ENCODE peak calls at places on chromosomes 4 and X, in nine cellular contexts. Z is GM06990, X is cardiac fibroblast, P is heart left ventricle, K is H9, F is A549, D is foreskin fibroblast, H is GM12865, J is thyroid gland. I is an unnamed sample.

GRCh38 chrX:23554304-23554703 is 113.0 kb upstream of the PRDX4 start:
- DNase-seq in D (peak; percentile 54), J (no peak), Z (peak; percentile 6), K (no peak), P (no peak), X (peak; percentile 60), F (peak; percentile 4), H (peak; percentile 47), I (peak; percentile 9)

GRCh38 chrX:107675823-107676555 is 47.7 kb downstream of the PRPS1 start:
- DNase-seq in H (no peak), K (no peak), F (no peak), P (no peak), D (peak; percentile 70), X (peak; percentile 75), J (peak; percentile 58), Z (no peak), I (no peak)

GRCh38 chrX:42976729-42977366 is 198.9 kb upstream of the PPP1R2C start:
- DNase-seq in D (no peak), J (no peak), P (no peak), H (no peak), X (no peak), K (no peak), F (no peak), Z (no peak), I (no peak)

GRCh38 chr4:166091914-166092510 is 219.0 kb downstream of the TLL1 start:
- DNase-seq in D (peak; percentile 59), J (no peak), F (peak; percentile 1), K (no peak), P (no peak), X (peak; percentile 62), H (peak; percentile 44), Z (peak; percentile 2), I (peak; percentile 3)

GRCh38 chr4:180350866-180351350 is 1892.3 kb upstream of the TENM3 start:
- DNase-seq in K (no peak), P (no peak), J (no peak), Z (no peak), F (no peak), D (no peak), X (no peak), H (no peak), I (no peak)

GRCh38 chr4:39259571-39260330 is 77.4 kb downstream of the WDR19 start:
- DNase-seq in F (no peak), D (peak; percentile 20), J (no peak), X (peak; percentile 51), Z (no peak), K (no peak), H (no peak), P (no peak), I (no peak)

GRCh38 chr4:113584407-113585150 is 177.0 kb downstream of the CAMK2D start:
- DNase-seq in P (no peak), Z (no peak), H (no peak), D (peak; percentile 78), F (no peak), X (peak; percentile 52), J (no peak), K (peak; percentile 68), I (no peak)

GRCh38 chr4:38667005-38667771 is 3.2 kb downstream of the KLF3 start:
- DNase-seq in F (peak; percentile 89), X (peak; percentile 99), Z (no peak), J (peak; percentile 73), P (no peak), H (peak; percentile 39), D (peak; percentile 97), K (peak; percentile 93), I (peak; percentile 49)

GRCh38 chr4:83025563-83025962 is 9.4 kb upstream of the COPS4 start:
- DNase-seq in F (no peak), H (peak; percentile 38), Z (peak; percentile 41), P (no peak), K (no peak), D (no peak), J (no peak), X (no peak), I (no peak)

GRCh38 chrX:7294483-7294882 is 146.5 kb upstream of the PUDP start:
- DNase-seq in P (no peak), F (no peak), X (peak; percentile 1), J (no peak), H (no peak), Z (no peak), K (no peak), D (peak; percentile 71), I (no peak)

GRCh38 chr4:16196482-16197393 is 29.5 kb downstream of the TAPT1 start:
- DNase-seq in F (peak; percentile 8), H (no peak), D (peak; percentile 64), K (no peak), J (no peak), P (no peak), X (peak; percentile 76), Z (no peak), I (no peak)

GRCh38 chr4:2260336-2261109 is 1.4 kb downstream of the MXD4 start:
- DNase-seq in D (peak; percentile 42), X (no peak), F (no peak), P (peak; percentile 66), J (peak; percentile 28), K (peak; percentile 23), H (no peak), Z (no peak), I (no peak)

GRCh38 chr4:52243367-52243766 is 192.3 kb downstream of the SPATA18 start:
- DNase-seq in D (no peak), F (no peak), J (no peak), Z (no peak), X (no peak), H (no peak), K (no peak), P (no peak), I (no peak)

GRCh38 chr4:123495530-123495929 is 98.9 kb downstream of the SPRY1 start:
- DNase-seq in F (no peak), X (peak; percentile 14), J (no peak), K (no peak), Z (no peak), P (no peak), D (peak; percentile 59), H (no peak), I (no peak)
- TF ChIP-seq CTCF in F (no peak), X (no peak), J (no peak), K (no peak), Z (no peak), P (no peak), D (no peak), H (no peak), I (no peak)

GRCh38 chrX:145405012-145405411 is 157.7 kb downstream of the SPANXN1 start:
- DNase-seq in K (no peak), F (peak; percentile 2), H (peak; percentile 14), P (no peak), X (peak; percentile 6), Z (no peak), D (peak; percentile 0), J (no peak), I (peak; percentile 37)
- TF ChIP-seq CTCF in K (peak; percentile 73), F (peak; percentile 35), H (peak; percentile 39), P (peak; percentile 68), X (peak; percentile 38), Z (peak; percentile 71), D (peak; percentile 7), J (no peak), I (peak; percentile 69)

GRCh38 chr4:6137747-6138135 is 62.6 kb downstream of the JAKMIP1 start:
- DNase-seq in H (no peak), P (no peak), Z (no peak), F (no peak), D (no peak), K (no peak), J (no peak), X (no peak), I (no peak)

GRCh38 chr4:6137027-6137746 is 63.2 kb downstream of the JAKMIP1 start:
- DNase-seq in F (no peak), K (no peak), Z (no peak), H (no peak), J (no peak), P (no peak), D (no peak), X (no peak), I (no peak)

GRCh38 chr4:6134612-6135220 is 65.6 kb downstream of the JAKMIP1 start:
- DNase-seq in X (no peak), J (no peak), P (no peak), Z (peak; percentile 54), H (peak; percentile 90), K (peak; percentile 51), D (no peak), F (peak; percentile 31), I (peak; percentile 68)
- TF ChIP-seq CTCF in X (no peak), J (no peak), P (peak; percentile 27), Z (peak; percentile 85), H (peak; percentile 56), K (peak; percentile 60), D (no peak), F (peak; percentile 18), I (peak; percentile 34)

DNA sequence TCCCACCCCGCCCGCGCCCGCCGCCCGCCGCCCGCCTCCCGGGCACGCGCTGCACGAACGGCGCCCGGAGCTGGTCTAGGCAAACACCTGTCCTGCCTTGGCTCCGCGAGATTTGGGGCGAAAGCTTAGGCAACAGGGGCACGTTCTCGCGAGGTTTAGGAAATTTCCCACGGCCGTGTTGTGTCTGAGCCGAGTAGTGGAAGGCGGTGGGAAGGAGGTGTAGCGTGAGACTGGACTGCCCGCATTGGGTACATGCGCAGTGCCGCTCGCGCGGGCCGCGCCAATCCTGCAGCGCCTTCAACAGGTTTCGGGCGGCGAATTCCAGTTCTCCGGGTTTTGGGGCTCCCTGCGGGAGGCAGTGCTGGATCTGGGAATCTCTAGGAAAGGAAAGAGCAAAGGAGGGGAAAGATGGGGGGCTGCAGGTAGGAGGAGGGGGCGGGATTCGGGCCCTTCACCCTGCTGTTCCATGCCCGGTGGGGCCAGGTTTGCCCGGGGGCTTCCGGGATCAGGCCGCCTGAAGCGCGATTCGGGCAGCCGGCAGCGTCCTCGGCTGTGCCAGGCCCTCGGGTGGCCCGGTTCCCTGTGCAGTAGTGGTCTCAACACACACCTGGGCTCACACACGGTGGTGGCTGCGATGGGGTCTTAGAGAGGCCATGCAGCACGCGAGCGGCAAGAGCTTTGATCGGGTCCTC is 1.2 kb upstream of the RBPJ start:
- DNase-seq in K (peak; percentile 98), X (peak; percentile 100), H (peak; percentile 100), F (peak; percentile 85), P (peak; percentile 98), J (peak; percentile 99), Z (peak; percentile 94), D (peak; percentile 100), I (peak; percentile 94)
- TF ChIP-seq CTCF in K (no peak), X (no peak), H (peak; percentile 21), F (no peak), P (no peak), J (no peak), Z (peak; percentile 58), D (no peak), I (peak; percentile 60)

DNA sequence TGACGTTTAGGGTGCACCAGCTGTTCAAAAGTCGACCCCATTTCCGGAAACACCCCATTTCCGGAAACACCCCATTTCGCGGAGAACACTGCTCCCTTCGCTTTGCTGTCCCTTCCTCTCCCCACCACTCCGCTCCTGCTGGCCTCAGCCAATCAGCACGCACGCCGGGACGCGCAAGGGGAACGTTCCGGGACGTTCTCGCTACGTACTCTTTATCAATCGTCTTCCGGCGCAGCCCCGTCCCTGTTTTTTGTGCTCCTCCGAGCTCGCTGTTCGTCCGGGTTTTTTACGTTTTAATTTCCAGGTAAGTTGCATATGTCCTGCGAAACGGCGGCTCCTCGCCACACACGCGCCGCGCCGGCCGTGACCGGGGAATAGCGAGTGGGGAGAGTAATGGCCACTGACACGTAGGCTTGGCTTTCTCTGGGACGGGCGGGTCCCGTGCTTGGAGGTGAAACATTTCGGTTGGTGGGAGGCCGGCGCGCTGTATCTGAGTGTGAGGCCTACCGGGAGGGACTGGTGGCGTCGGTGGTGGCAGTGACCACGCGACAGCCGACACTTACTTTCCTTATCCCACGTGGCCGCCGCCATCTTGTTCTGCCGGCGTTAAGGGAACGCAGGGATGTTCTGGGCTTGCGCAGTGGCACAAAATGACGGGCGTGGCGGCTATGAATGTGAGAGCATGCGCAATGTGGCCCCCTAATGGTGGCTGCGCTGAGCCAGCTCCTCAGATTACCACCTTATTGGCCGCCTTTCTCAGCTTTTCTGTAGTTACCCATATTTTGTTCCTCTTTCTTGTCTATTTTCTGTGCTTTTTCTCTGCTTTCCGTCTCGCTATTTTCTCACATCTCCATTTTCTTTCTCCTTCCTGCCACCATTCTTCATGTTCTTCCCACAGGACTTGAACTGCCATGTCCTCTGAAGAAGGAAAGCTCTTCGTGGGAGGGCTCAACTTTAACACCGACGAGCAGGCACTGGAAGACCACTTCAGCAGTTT is at the start of gene RBM3:
- DNase-seq in F (peak; percentile 86), K (peak; percentile 89), H (peak; percentile 96), Z (peak; percentile 92), D (peak; percentile 95), P (peak; percentile 95), X (peak; percentile 96), J (peak; percentile 90), I (peak; percentile 88)
- TF ChIP-seq CTCF in F (peak; percentile 28), K (peak; percentile 45), H (peak; percentile 22), Z (peak; percentile 38), D (peak; percentile 26), P (peak; percentile 37), X (peak; percentile 40), J (peak; percentile 43), I (peak; percentile 34)

I was measured in GM13976.